ENCODE peak calls at places on chromosomes 12 and 14, in six cellular contexts. W is G401, V is GOT3, A is cardiac fibroblast, X is hippocampal formation, P is progenitor cell of endocrine pancreas. H is an unnamed sample.

GRCh38 chr14:84129028-84129427 is 1400.9 kb upstream of the FLRT2 start:
- DNase-seq in X (no peak), A (no peak), V (no peak), P (no peak), W (no peak), H (no peak)

GRCh38 chr12:69045430-69045829 is 112.5 kb upstream of the CPM start:
- DNase-seq in W (no peak), X (no peak), V (no peak), A (no peak), P (no peak), H (no peak)

GRCh38 chr12:82673698-82674097 is 13.0 kb upstream of the TMTC2 start:
- DNase-seq in A (no peak), P (no peak), V (no peak), X (no peak), W (no peak), H (no peak)

GRCh38 chr12:116076399-116076798 is 201.1 kb downstream of the MED13L start:
- DNase-seq in V (no peak), X (no peak), A (no peak), P (no peak), W (no peak), H (no peak)

GRCh38 chr12:101948365-101948764 is 71.0 kb downstream of the DRAM1 start:
- DNase-seq in V (no peak), P (no peak), W (no peak), A (no peak), X (no peak), H (no peak)

GRCh38 chr12:110766311-110767154 is 23.8 kb upstream of the PPP1CC start:
- DNase-seq in A (no peak), W (no peak), P (no peak), V (no peak), X (no peak), H (no peak)

GRCh38 chr12:105492591-105492990 is 162.1 kb downstream of the C12orf75 start:
- DNase-seq in X (no peak), P (no peak), V (no peak), W (no peak), A (peak), H (no peak)

GRCh38 chr14:74211945-74212580 is 27.2 kb upstream of the VSX2 start:
- DNase-seq in P (no peak), A (no peak), W (no peak), X (no peak), V (no peak), H (no peak)

GRCh38 chr12:108021129-108021528 is 108.0 kb upstream of the WSCD2 start:
- DNase-seq in A (no peak), X (no peak), W (no peak), V (no peak), P (no peak), H (no peak)

GRCh38 chr12:76106631-76107030 is 22.1 kb upstream of the NAP1L1 start:
- DNase-seq in X (no peak), A (no peak), P (no peak), W (no peak), V (no peak), H (no peak)

GRCh38 chr12:124420972-124421674 is 126.2 kb downstream of the RFLNA start:
- DNase-seq in P (no peak), W (peak), V (no peak), X (peak), A (no peak), H (no peak)

GRCh38 chr14:105377555-105378182 is 20.7 kb upstream of the TEX22 start:
- DNase-seq in W (no peak), V (no peak), P (no peak), A (no peak), X (no peak), H (no peak)

GRCh38 chr14:32054536-32054935 is 22.6 kb upstream of the ARHGAP5 start:
- DNase-seq in A (no peak), X (no peak), W (no peak), P (no peak), V (no peak), H (no peak)

GRCh38 chr14:75310295-75311059 is 31.8 kb downstream of the FOS start:
- DNase-seq in X (peak), V (peak), W (peak), A (peak), P (no peak), H (peak)

GRCh38 chr14:50860478-50861086 is 11.3 kb upstream of the ABHD12B start:
- DNase-seq in P (peak), W (peak), A (peak), X (peak), V (peak), H (peak)

GRCh38 chr12:15966426-15966825 is 55.3 kb downstream of the DERA start:
- DNase-seq in W (no peak), A (peak), V (no peak), X (no peak), P (no peak), H (no peak)

GRCh38 chr12:49705479-49706267 is 1.5 kb downstream of the FMNL3 start:
- DNase-seq in W (peak), X (peak), A (peak), V (no peak), P (no peak), H (peak)

GRCh38 chr12:71007736-71008449 is 87.4 kb upstream of the PTPRR start:
- DNase-seq in P (no peak), W (no peak), X (no peak), V (no peak), A (no peak), H (no peak)

GRCh38 chr12:130354407-130354806 is 16.7 kb downstream of the PIWIL1 start:
- DNase-seq in P (no peak), X (no peak), V (no peak), W (no peak), A (no peak), H (no peak)

GRCh38 chr14:77746064-77746463 is 14.9 kb downstream of the SNW1 start:
- DNase-seq in A (no peak), X (no peak), V (no peak), P (no peak), W (no peak), H (no peak)

H was measured in left colon.